ENCODE peak calls at places on chromosomes 6 and 20, in eight cellular contexts. U, S, N, F, W, B, J and Z are unnamed samples.

GRCh38 chr20:19015326-19015725 is 197.1 kb upstream of the SLC24A3 start:
- DNase-seq in B (no peak), S (no peak), J (no peak), F (no peak), W (no peak), N (no peak), U (no peak), Z (no peak)

GRCh38 chr20:266604-267562 is 9.4 kb downstream of the DEFB132 start:
- DNase-seq in S (peak), B (peak), W (peak), U (peak), J (peak), F (peak), N (peak), Z (peak)

GRCh38 chr20:46243707-46244628 is 64.3 kb downstream of the CDH22 start:
- DNase-seq in U (no peak), B (no peak), F (no peak), N (no peak), J (no peak), W (peak), S (peak), Z (no peak)

GRCh38 chr6:52423971-52424381 is 3.8 kb downstream of the EFHC1 start:
- DNase-seq in S (no peak), J (peak), U (no peak), F (no peak), B (no peak), N (no peak), W (peak), Z (no peak)

GRCh38 chr6:137874204-137875001 is 7.3 kb downstream of the TNFAIP3 start:
- DNase-seq in W (peak), F (no peak), N (no peak), U (no peak), B (no peak), S (no peak), J (no peak), Z (no peak)

GRCh38 chr6:151807513-151808330 is at the start of gene ESR1:
- DNase-seq in N (no peak), F (no peak), J (no peak), W (peak), S (no peak), B (no peak), U (no peak), Z (no peak)

GRCh38 chr6:137342607-137343186 is 123.5 kb upstream of the IFNGR1 start:
- DNase-seq in B (no peak), U (no peak), N (no peak), F (no peak), S (no peak), J (no peak), W (no peak), Z (no peak)

GRCh38 chr20:33676121-33676520 is 1.9 kb upstream of the NECAB3 start:
- DNase-seq in U (no peak), W (no peak), N (no peak), J (no peak), B (peak), F (no peak), S (no peak), Z (no peak)

GRCh38 chr6:99187429-99187828 is 162.0 kb downstream of the FAXC start:
- DNase-seq in B (no peak), W (no peak), U (no peak), J (no peak), N (no peak), S (no peak), F (no peak), Z (no peak)

GRCh38 chr6:90468080-90468479 is 118.8 kb downstream of the MAP3K7 start:
- DNase-seq in N (no peak), U (no peak), W (peak), S (no peak), B (no peak), F (no peak), J (peak), Z (no peak)

GRCh38 chr6:44960898-44961297 is 367.2 kb upstream of the RUNX2 start:
- DNase-seq in W (peak), J (peak), S (no peak), N (no peak), F (no peak), U (no peak), B (no peak), Z (no peak)